ENCODE peak calls at places on chromosomes 4 and X, in five cellular contexts. U is GM12878, Z is K562, Y is H1, P is HepG2. W is an unnamed sample. For H3K79me2, the result is how much of the 10 kb centered on the place peaks cover.

GRCh38 chr4:184383497-184384055 is 90.8 kb downstream of the IRF2 start:
- DNase-seq in U (no peak), Z (no peak), Y (no peak), P (peak), W (no peak)

GRCh38 chr4:8919651-8920288 is 48.1 kb upstream of the HMX1 start:
- DNase-seq in U (no peak), Z (peak), Y (no peak), P (no peak), W (no peak)

GRCh38 chr4:7886250-7886973 is 53.2 kb downstream of the AFAP1 start:
- DNase-seq in U (no peak), Z (no peak), Y (no peak), P (no peak), W (no peak)

GRCh38 chr4:18051281-18051680 is 29.7 kb upstream of the LCORL start:
- DNase-seq in U (no peak), Z (no peak), Y (no peak), P (no peak), W (no peak)

GRCh38 chrX:24214568-24214967 is 65.0 kb downstream of the ZFX start:
- DNase-seq in U (no peak), Z (no peak), Y (no peak), P (no peak), W (no peak)

GRCh38 chr4:10013722-10014121 is 7.6 kb downstream of the SLC2A9 start:
- DNase-seq in U (no peak), Z (peak), Y (peak), P (no peak), W (peak)

GRCh38 chrX:150693782-150694574 is 782 bp downstream of the MTMR1 start:
- DNase-seq in U (no peak), Z (peak), Y (peak), P (peak), W (peak)

GRCh38 chrX:45743081-45743533 is 542.4 kb upstream of the DIPK2B start:
- DNase-seq in U (no peak), Z (no peak), Y (no peak), P (peak), W (peak)

GRCh38 chr4:175616287-175616686 is 195.8 kb downstream of the GPM6A start:
- DNase-seq in U (no peak), Z (no peak), Y (no peak), P (no peak), W (no peak)

GRCh38 chr4:108172231-108172779 is 3.6 kb upstream of the LEF1 start:
- DNase-seq in U (no peak), Z (no peak), Y (peak), P (no peak), W (peak)
- H2AFZ ChIP-seq in U (peak), Z (peak), Y (no peak), P (no peak), W (peak)

GRCh38 chr4:20273793-20274192 is 22.1 kb downstream of the SLIT2 start:
- DNase-seq in U (no peak), Z (no peak), Y (no peak), P (no peak), W (peak)
- H3K79me2 ChIP-seq in U (under half), Z (under half), Y (under half), P (under half), W (under half)

GRCh38 chr4:2364654-2365053 is 53.8 kb downstream of the ZFYVE28 start:
- DNase-seq in U (no peak), Z (peak), Y (no peak), P (no peak), W (no peak)

GRCh38 chr4:2362286-2363055 is 56.0 kb downstream of the ZFYVE28 start:
- DNase-seq in U (no peak), Z (no peak), Y (no peak), P (no peak), W (no peak)

GRCh38 chr4:2365054-2365912 is 53.2 kb downstream of the ZFYVE28 start:
- DNase-seq in U (no peak), Z (peak), Y (no peak), P (no peak), W (peak)

GRCh38 chr4:2363056-2363719 is 55.3 kb downstream of the ZFYVE28 start:
- DNase-seq in U (no peak), Z (no peak), Y (no peak), P (peak), W (no peak)

GRCh38 chr4:2363951-2364653 is 54.3 kb downstream of the ZFYVE28 start:
- DNase-seq in U (no peak), Z (no peak), Y (no peak), P (no peak), W (no peak)
- TF ChIP-seq CREB1 in U (no peak), Z (no peak), Y (no peak), P (no peak), W (no peak)

GRCh38 chr4:25815586-25815985 is 47.2 kb downstream of the SEL1L3 start:
- DNase-seq in U (no peak), Z (no peak), Y (no peak), P (no peak), W (no peak)

GRCh38 chr4:25818293-25819240 is 44.2 kb downstream of the SEL1L3 start:
- DNase-seq in U (no peak), Z (no peak), Y (no peak), P (no peak), W (no peak)

GRCh38 chr4:25816591-25817058 is 46.2 kb downstream of the SEL1L3 start:
- DNase-seq in U (no peak), Z (no peak), Y (no peak), P (no peak), W (no peak)

GRCh38 chr4:25814737-25815136 is 48.1 kb downstream of the SEL1L3 start:
- DNase-seq in U (no peak), Z (no peak), Y (no peak), P (no peak), W (no peak)

GRCh38 chr4:25817059-25817681 is 45.6 kb downstream of the SEL1L3 start:
- DNase-seq in U (no peak), Z (no peak), Y (no peak), P (no peak), W (no peak)
- H2AFZ ChIP-seq in U (no peak), Z (no peak), Y (no peak), P (no peak), W (no peak)

GRCh38 chrX:68403522-68403921 is 29.8 kb downstream of the OPHN1 start:
- DNase-seq in U (no peak), Z (no peak), Y (no peak), P (no peak), W (no peak)

GRCh38 chrX:68398286-68398685 is 35.0 kb downstream of the OPHN1 start:
- DNase-seq in U (no peak), Z (no peak), Y (no peak), P (no peak), W (no peak)

GRCh38 chrX:68402094-68402493 is 31.2 kb downstream of the OPHN1 start:
- DNase-seq in U (no peak), Z (no peak), Y (no peak), P (no peak), W (no peak)

DNA sequence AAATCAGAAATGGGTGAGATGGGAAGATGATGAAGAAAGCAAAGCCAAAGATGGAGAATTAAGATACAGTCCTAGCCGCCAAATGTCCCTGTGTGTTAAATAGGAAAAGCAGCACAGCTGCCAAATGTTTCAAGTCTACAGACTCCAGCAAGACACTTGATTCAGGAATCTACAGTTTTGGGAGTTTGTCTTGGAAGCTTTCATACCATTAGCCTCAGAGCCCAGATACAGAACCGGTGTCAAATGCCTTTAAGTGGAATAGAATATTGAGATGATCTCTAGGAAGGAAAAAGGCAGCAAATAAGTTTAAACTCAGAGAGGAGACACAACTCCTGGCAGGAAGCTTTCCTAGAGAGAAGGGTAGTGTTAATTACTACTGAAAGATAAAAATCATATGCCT is 30.2 kb downstream of the OPHN1 start:
- DNase-seq in U (no peak), Z (no peak), Y (no peak), P (no peak), W (no peak)
- H3K79me2 ChIP-seq in U (under half), Z (under half), Y (under half), P (under half), W (under half)

DNA sequence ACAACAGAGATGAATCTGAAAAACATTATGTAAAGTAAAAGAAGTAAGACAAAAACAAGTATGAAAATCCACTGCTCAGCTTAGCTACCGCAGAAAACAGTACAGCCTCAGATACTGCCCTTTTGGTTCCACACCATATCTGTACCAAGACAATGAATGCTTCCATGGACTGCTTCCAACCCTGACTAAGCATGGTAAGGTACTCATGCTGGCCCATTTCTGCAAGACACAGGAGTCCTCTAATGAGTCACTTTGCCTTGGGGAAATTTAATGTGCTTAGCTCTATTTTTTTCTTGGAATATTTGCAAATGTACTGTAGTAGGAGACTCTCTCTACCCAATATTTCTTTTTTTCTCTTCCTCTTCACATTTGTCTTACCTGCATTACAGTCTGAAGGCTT is 931.7 kb upstream of the HS3ST1 start:
- DNase-seq in U (no peak), Z (no peak), Y (no peak), P (no peak), W (no peak)
- TF ChIP-seq CREB1 in U (no peak), Z (no peak), Y (no peak), P (no peak), W (no peak)

GRCh38 chr4:25297528-25298242 is 14.9 kb upstream of the ZCCHC4 start:
- DNase-seq in U (no peak), Z (no peak), Y (no peak), P (no peak), W (no peak)

GRCh38 chr4:25301471-25301870 is 11.1 kb upstream of the ZCCHC4 start:
- DNase-seq in U (no peak), Z (no peak), Y (no peak), P (no peak), W (no peak)

GRCh38 chr4:25303578-25303977 is 9.0 kb upstream of the ZCCHC4 start:
- DNase-seq in U (no peak), Z (no peak), Y (no peak), P (no peak), W (no peak)

GRCh38 chr4:25299476-25300203 is 12.9 kb upstream of the ZCCHC4 start:
- DNase-seq in U (no peak), Z (no peak), Y (no peak), P (peak), W (peak)
- H2AFZ ChIP-seq in U (no peak), Z (peak), Y (no peak), P (peak), W (peak)

DNA sequence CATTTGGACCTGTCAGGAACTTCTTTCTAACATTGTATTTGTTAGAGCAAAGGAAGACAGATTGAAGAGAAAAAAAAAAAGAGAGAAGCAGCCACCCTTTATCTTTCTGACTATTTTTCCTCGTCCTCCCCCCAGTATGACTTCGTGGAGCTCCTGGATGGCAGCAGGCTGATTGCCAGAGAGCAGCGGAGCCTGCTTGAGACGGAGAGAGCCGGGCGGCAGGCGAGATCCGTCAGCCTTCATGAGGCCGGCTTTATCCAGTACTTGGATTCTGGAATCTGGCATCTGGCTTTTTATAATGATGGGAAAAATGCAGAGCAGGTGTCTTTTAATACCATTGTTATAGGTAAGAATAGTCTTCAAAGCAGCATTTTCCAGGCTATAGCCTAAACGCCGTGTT is 237.7 kb downstream of the DCTD start:
- DNase-seq in U (no peak), Z (no peak), Y (no peak), P (no peak), W (no peak)
- H3K79me2 ChIP-seq in U (under half), Z (under half), Y (under half), P (under half), W (under half)

W was measured in GM23338.